ENCODE peak calls at places on chromosomes 3 and 15, in five cellular contexts. X is pancreas, Z is progenitor cell of endocrine pancreas, O is BJ, I is Peyer's patch. P is an unnamed sample.

GRCh38 chr3:46163551-46163981 is 44.5 kb downstream of the CCR1 start:
- DNase-seq in X (no peak), Z (no peak), O (no peak), I (no peak), P (no peak)

GRCh38 chr15:92393287-92393993 is at the start of gene ST8SIA2:
- DNase-seq in X (no peak), Z (peak), O (no peak), I (no peak), P (peak)

GRCh38 chr3:170809021-170809974 is 60.7 kb downstream of the RPL22L1 start:
- DNase-seq in X (no peak), Z (peak), O (no peak), I (no peak), P (peak)

GRCh38 chr3:34212671-34213070 is 414.2 kb downstream of the PDCD6IP start:
- DNase-seq in X (no peak), Z (no peak), O (no peak), I (no peak), P (no peak)

GRCh38 chr15:99729920-99730319 is 3.3 kb downstream of the LYSMD4 start:
- DNase-seq in X (no peak), Z (no peak), O (no peak), I (no peak), P (peak)

GRCh38 chr3:119658994-119659393 is 1.4 kb downstream of the POPDC2 start:
- DNase-seq in X (no peak), Z (no peak), O (no peak), I (no peak), P (no peak)

GRCh38 chr3:135238866-135239434 is 443.9 kb downstream of the EPHB1 start:
- DNase-seq in X (no peak), Z (no peak), O (no peak), I (no peak), P (no peak)

GRCh38 chr15:97085806-97086205 is 755.3 kb downstream of the NR2F2 start:
- DNase-seq in X (no peak), Z (peak), O (no peak), I (no peak), P (no peak)

GRCh38 chr3:19467761-19468160 is 319.5 kb downstream of the KCNH8 start:
- DNase-seq in X (no peak), Z (no peak), O (no peak), I (no peak), P (no peak)

GRCh38 chr3:136070953-136071949 is 105.7 kb downstream of the PPP2R3A start:
- DNase-seq in X (no peak), Z (no peak), O (peak), I (no peak), P (peak)

GRCh38 chr15:92541197-92542190 is 114.1 kb downstream of the FAM174B start:
- DNase-seq in X (no peak), Z (no peak), O (no peak), I (no peak), P (no peak)

GRCh38 chr15:31551323-31551722 is 224.7 kb downstream of the KLF13 start:
- DNase-seq in X (no peak), Z (no peak), O (no peak), I (no peak), P (no peak)

GRCh38 chr3:139607981-139608380 is 68.4 kb upstream of the RBP1 start:
- DNase-seq in X (no peak), Z (no peak), O (no peak), I (no peak), P (no peak)

GRCh38 chr15:62904511-62904910 is 138.0 kb upstream of the TPM1 start:
- DNase-seq in X (no peak), Z (no peak), O (no peak), I (no peak), P (no peak)

GRCh38 chr15:52527898-52528464 is 699 bp downstream of the MYO5A start:
- DNase-seq in X (no peak), Z (no peak), O (no peak), I (peak), P (peak)

GRCh38 chr15:63370764-63371163 is 10.9 kb downstream of the CA12 start:
- DNase-seq in X (no peak), Z (no peak), O (no peak), I (no peak), P (no peak)

GRCh38 chr3:182583545-182583944 is 209.8 kb upstream of the ATP11B start:
- DNase-seq in X (no peak), Z (no peak), O (no peak), I (no peak), P (no peak)

GRCh38 chr3:191997579-191998268 is 536.8 kb downstream of the PYDC2 start:
- DNase-seq in X (no peak), Z (no peak), O (no peak), I (no peak), P (no peak)

GRCh38 chr3:19891740-19892139 is 42.3 kb downstream of the EFHB start:
- DNase-seq in X (no peak), Z (no peak), O (no peak), I (no peak), P (no peak)

GRCh38 chr3:174859756-174860155 is 622 bp downstream of the NAALADL2 start:
- DNase-seq in X (no peak), Z (no peak), O (no peak), I (no peak), P (no peak)

GRCh38 chr15:52012210-52012609 is 6.8 kb upstream of the MAPK6 start:
- DNase-seq in X (no peak), Z (no peak), O (no peak), I (no peak), P (no peak)

GRCh38 chr15:51403072-51403878 is 61.8 kb downstream of the GLDN start:
- DNase-seq in X (no peak), Z (no peak), O (no peak), I (no peak), P (no peak)

GRCh38 chr3:140004271-140004670 is 69.3 kb downstream of the CLSTN2 start:
- DNase-seq in X (no peak), Z (no peak), O (no peak), I (no peak), P (no peak)

GRCh38 chr15:49242820-49243219 is 72.8 kb downstream of the GALK2 start:
- DNase-seq in X (no peak), Z (no peak), O (no peak), I (no peak), P (no peak)

GRCh38 chr15:89307046-89307587 is 27.5 kb downstream of the POLG start:
- DNase-seq in X (no peak), Z (no peak), O (no peak), I (no peak), P (no peak)

GRCh38 chr15:94848054-94848453 is 616.7 kb downstream of the MCTP2 start:
- DNase-seq in X (no peak), Z (no peak), O (no peak), I (no peak), P (no peak)

GRCh38 chr15:98154863-98155262 is 194.4 kb downstream of the ARRDC4 start:
- DNase-seq in X (no peak), Z (no peak), O (peak), I (no peak), P (no peak)

GRCh38 chr3:136068708-136069107 is 103.2 kb downstream of the PPP2R3A start:
- DNase-seq in X (no peak), Z (no peak), O (peak), I (no peak), P (no peak)

GRCh38 chr15:58058729-58059128 is 6.8 kb downstream of the ALDH1A2 start:
- DNase-seq in X (no peak), Z (no peak), O (no peak), I (no peak), P (no peak)

GRCh38 chr15:58057559-58057958 is 8.0 kb downstream of the ALDH1A2 start:
- DNase-seq in X (no peak), Z (no peak), O (no peak), I (no peak), P (no peak)

GRCh38 chr15:58058068-58058467 is 7.4 kb downstream of the ALDH1A2 start:
- DNase-seq in X (no peak), Z (no peak), O (no peak), I (no peak), P (no peak)

GRCh38 chr15:58053236-58054153 is 12.0 kb downstream of the ALDH1A2 start:
- DNase-seq in X (no peak), Z (no peak), O (no peak), I (no peak), P (no peak)

DNA sequence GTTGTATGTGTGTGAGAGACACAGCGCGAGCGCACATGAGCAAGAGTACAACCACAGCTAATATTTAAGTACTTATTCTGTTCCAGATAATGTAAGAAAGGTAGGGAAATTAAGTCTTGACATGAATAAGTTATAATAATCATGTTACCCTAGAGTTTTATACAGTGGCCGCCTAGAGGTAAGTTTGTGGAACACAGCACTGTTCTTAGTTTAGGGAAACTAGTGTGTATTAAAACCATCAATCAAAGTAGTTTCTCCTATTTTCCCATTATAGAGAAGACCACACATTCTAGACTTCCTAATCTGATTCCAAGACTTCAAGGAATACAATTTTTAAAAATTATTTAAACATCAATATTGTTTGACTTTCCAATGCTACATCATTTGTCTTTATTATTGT is 9.5 kb downstream of the ALDH1A2 start:
- DNase-seq in X (no peak), Z (no peak), O (no peak), I (no peak), P (no peak)
- TF ChIP-seq CTCF in X (no peak), Z (peak), O (peak), I (no peak), P (peak)

DNA sequence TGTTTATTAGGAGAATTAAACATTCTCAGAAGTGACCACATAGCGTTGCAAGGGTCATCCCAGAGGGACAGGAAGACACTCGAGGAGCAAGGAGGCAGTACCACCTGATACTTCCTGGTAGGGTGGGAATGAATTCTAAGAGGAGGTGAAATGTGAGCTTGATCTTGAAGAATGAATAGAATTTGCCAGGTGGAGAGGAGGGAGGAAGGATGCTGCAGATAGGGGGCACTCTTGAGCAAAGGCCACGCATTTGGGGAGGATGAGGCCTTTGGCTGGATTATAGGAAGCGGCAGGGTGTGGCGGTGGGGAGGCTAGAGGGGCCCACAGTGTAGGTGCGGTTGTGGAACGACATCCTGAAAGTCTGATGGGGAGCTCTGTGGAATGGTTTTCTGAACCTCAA is 33.5 kb downstream of the CHCHD6 start:
- DNase-seq in X (no peak), Z (no peak), O (no peak), I (no peak), P (no peak)
- TF ChIP-seq CTCF in X (no peak), Z (no peak), O (peak), I (no peak), P (peak)

GRCh38 chr3:53375019-53375418 is 27.7 kb upstream of the DCP1A start:
- DNase-seq in X (peak), Z (peak), O (no peak), I (peak), P (peak)
- TF ChIP-seq CTCF in X (peak), Z (peak), O (peak), I (peak), P (peak)

GRCh38 chr3:160398820-160399346 is at the start of gene IFT80:
- DNase-seq in X (peak), Z (peak), O (peak), I (peak), P (peak)
- TF ChIP-seq CTCF in X (no peak), Z (no peak), O (peak), I (no peak), P (no peak)

GRCh38 chr15:44584162-44584749 is 47.3 kb downstream of the EIF3J start:
- DNase-seq in X (no peak), Z (no peak), O (no peak), I (peak), P (peak)
- TF ChIP-seq CTCF in X (no peak), Z (peak), O (peak), I (peak), P (peak)

GRCh38 chr15:69319384-69320375 is 21.0 kb downstream of the PAQR5 start:
- DNase-seq in X (no peak), Z (no peak), O (no peak), I (no peak), P (no peak)

GRCh38 chr15:69315402-69316110 is 16.8 kb downstream of the PAQR5 start:
- DNase-seq in X (no peak), Z (no peak), O (no peak), I (no peak), P (no peak)

GRCh38 chr15:69316281-69316680 is 17.6 kb downstream of the PAQR5 start:
- DNase-seq in X (no peak), Z (no peak), O (no peak), I (no peak), P (no peak)

GRCh38 chr15:69317392-69317841 is 18.7 kb downstream of the PAQR5 start:
- DNase-seq in X (no peak), Z (no peak), O (no peak), I (no peak), P (no peak)

GRCh38 chr15:69318033-69318432 is 19.3 kb downstream of the PAQR5 start:
- DNase-seq in X (no peak), Z (no peak), O (no peak), I (no peak), P (no peak)
- TF ChIP-seq CTCF in X (no peak), Z (no peak), O (no peak), I (no peak), P (no peak)

GRCh38 chr3:169083126-169083525 is 580.4 kb downstream of the MECOM start:
- DNase-seq in X (no peak), Z (no peak), O (no peak), I (no peak), P (no peak)

GRCh38 chr3:169082076-169082475 is 581.4 kb downstream of the MECOM start:
- DNase-seq in X (no peak), Z (no peak), O (no peak), I (no peak), P (no peak)

GRCh38 chr3:169085827-169086226 is 577.7 kb downstream of the MECOM start:
- DNase-seq in X (no peak), Z (no peak), O (peak), I (no peak), P (no peak)

GRCh38 chr3:169077394-169077906 is 586.1 kb downstream of the MECOM start:
- DNase-seq in X (no peak), Z (no peak), O (no peak), I (no peak), P (no peak)

GRCh38 chr3:169082634-169083033 is 580.9 kb downstream of the MECOM start:
- DNase-seq in X (no peak), Z (no peak), O (no peak), I (no peak), P (no peak)
- TF ChIP-seq CTCF in X (no peak), Z (no peak), O (no peak), I (no peak), P (no peak)

GRCh38 chr3:4472312-4472711 is 5.2 kb upstream of the SUMF1 start:
- DNase-seq in X (no peak), Z (no peak), O (no peak), I (no peak), P (no peak)
- TF ChIP-seq CTCF in X (no peak), Z (no peak), O (no peak), I (no peak), P (no peak)

GRCh38 chr15:27679621-27680521 is 419.2 kb downstream of the OCA2 start:
- DNase-seq in X (no peak), Z (no peak), O (no peak), I (no peak), P (no peak)
- TF ChIP-seq CTCF in X (no peak), Z (no peak), O (no peak), I (no peak), P (no peak)

GRCh38 chr15:29114277-29115092 is 155.1 kb downstream of the NSMCE3 start:
- DNase-seq in X (peak), Z (no peak), O (no peak), I (no peak), P (no peak)

GRCh38 chr15:29113336-29114276 is 156.0 kb downstream of the NSMCE3 start:
- DNase-seq in X (peak), Z (no peak), O (no peak), I (no peak), P (no peak)

GRCh38 chr15:29116970-29117700 is 152.5 kb downstream of the NSMCE3 start:
- DNase-seq in X (peak), Z (no peak), O (no peak), I (no peak), P (no peak)

GRCh38 chr15:29117778-29118177 is 151.8 kb downstream of the NSMCE3 start:
- DNase-seq in X (peak), Z (no peak), O (no peak), I (no peak), P (no peak)

DNA sequence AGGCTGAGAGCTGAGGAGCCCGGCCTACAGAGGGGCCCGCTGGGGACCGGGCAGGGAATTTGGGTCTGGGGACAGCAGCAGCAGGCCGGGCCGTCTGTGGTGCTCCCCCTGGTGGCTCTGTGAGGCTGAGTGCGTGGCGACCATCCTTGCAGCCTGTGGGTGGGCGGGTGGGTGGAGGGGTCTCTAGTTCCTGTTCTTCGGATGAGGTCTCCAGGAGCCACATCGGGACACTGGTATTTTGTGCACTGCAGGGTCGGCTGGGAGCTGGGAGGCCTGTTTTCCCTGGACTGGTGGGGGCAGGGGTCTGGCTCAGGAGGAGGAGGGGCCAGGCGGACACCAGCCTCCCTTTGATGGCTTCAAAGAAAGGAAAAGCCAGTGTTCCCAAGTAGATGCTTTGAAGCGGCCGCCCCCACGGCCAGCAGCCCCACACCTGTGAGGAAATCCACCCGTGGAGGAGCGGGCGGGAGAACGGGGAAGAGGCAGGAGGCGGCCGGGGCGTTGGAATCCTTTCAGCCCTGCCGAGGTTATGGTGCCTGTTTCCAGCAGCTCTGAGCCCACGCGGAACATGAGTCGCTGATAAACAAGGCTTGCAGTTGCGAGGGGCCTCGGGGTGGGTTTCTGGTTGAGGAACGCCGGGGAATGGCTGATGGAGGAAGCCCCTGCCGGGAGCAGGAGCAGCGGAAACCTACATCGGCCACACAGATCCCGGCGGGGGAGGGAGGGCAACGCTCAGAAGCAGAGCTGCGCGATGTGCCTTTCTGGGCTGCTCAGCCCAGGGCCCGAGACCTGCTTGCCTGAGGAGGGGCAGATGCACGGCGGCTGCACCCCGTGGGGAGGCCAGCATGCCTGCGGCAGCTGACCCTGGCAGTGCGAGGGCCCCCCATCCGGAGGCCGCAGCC is 154.3 kb downstream of the NSMCE3 start:
- DNase-seq in X (peak), Z (peak), O (no peak), I (no peak), P (peak)
- TF ChIP-seq CTCF in X (peak), Z (peak), O (peak), I (no peak), P (peak)

P was measured in endothelial cell.